ENCODE peak calls at places on chromosomes 12 and 14, in four cellular contexts. N is RWPE1; J is stimulated activated CD8-positive, alpha-beta memory T cell treated with anti-CD3 and anti-CD28 coated beads, Interleukin-4, amount 100 ng/mL, for 1 hour; E is kidney tubule cell. X is an unnamed sample.
A peak's percentile ranks its signal among the peaks of the same experiment; 100 is the strongest.

GRCh38 chr12:4379410-4379809 is at the start of gene FGF23:
- DNase-seq in N (peak; percentile 16), J (no peak), E (peak; percentile 12), X (no peak)

GRCh38 chr12:112837629-112838191 is 46.2 kb downstream of the RPH3A start:
- DNase-seq in N (peak; percentile 66), J (no peak), E (peak; percentile 88), X (no peak)

GRCh38 chr12:27309293-27309994 is 23.2 kb upstream of the BMAL2 start:
- DNase-seq in N (no peak), J (no peak), E (no peak), X (no peak)

GRCh38 chr12:12909228-12909994 is 18.0 kb downstream of the GPRC5A start:
- DNase-seq in N (no peak), J (no peak), E (no peak), X (peak; percentile 78)

GRCh38 chr12:80805106-80805505 is 88.4 kb downstream of the MYF5 start:
- DNase-seq in N (no peak), J (no peak), E (no peak), X (no peak)

GRCh38 chr12:116248930-116249329 is 28.6 kb downstream of the MED13L start:
- DNase-seq in N (no peak), J (no peak), E (no peak), X (no peak)

GRCh38 chr12:22856120-22856699 is 231.2 kb downstream of the ETNK1 start:
- DNase-seq in N (peak; percentile 13), J (no peak), E (peak; percentile 42), X (peak; percentile 55)

GRCh38 chr14:20386276-20386855 is 26.9 kb downstream of the TEP1 start:
- DNase-seq in N (no peak), J (no peak), E (no peak), X (no peak)

GRCh38 chr12:99959549-99960170 is 25.1 kb downstream of the ANKS1B start:
- DNase-seq in N (peak; percentile 53), J (no peak), E (peak; percentile 30), X (no peak)

GRCh38 chr12:48447755-48448154 is 24.6 kb upstream of the ANP32D start:
- DNase-seq in N (no peak), J (no peak), E (no peak), X (no peak)

GRCh38 chr12:26870491-26871419 is 37.8 kb upstream of the ITPR2 start:
- DNase-seq in N (no peak), J (no peak), E (peak; percentile 22), X (peak; percentile 76)

GRCh38 chr12:53174881-53175491 is 5.5 kb upstream of the ZNF740 start:
- DNase-seq in N (no peak), J (no peak), E (peak; percentile 57), X (no peak)

GRCh38 chr14:56471056-56471455 is 108.5 kb upstream of the TMEM260 start:
- DNase-seq in N (no peak), J (no peak), E (no peak), X (no peak)

GRCh38 chr14:105465209-105466031 is 9.2 kb upstream of the CRIP2 start:
- DNase-seq in N (peak; percentile 41), J (no peak), E (peak; percentile 64), X (peak; percentile 62)

GRCh38 chr12:29428630-29429029 is 47.7 kb upstream of the ERGIC2 start:
- DNase-seq in N (peak; percentile 69), J (no peak), E (peak; percentile 95), X (no peak)

GRCh38 chr12:51318846-51319570 is 5.0 kb downstream of the BIN2 start:
- DNase-seq in N (no peak), J (no peak), E (no peak), X (peak; percentile 41)

GRCh38 chr14:104250175-104250574 is 111.8 kb downstream of the KIF26A start:
- DNase-seq in N (no peak), J (no peak), E (no peak), X (no peak)

GRCh38 chr14:25406818-25407217 is 356.9 kb upstream of the STXBP6 start:
- DNase-seq in N (no peak), J (no peak), E (peak; percentile 38), X (no peak)

GRCh38 chr12:42756841-42757661 is 167.5 kb upstream of the PRICKLE1 start:
- DNase-seq in N (peak; percentile 67), J (no peak), E (peak; percentile 100), X (peak; percentile 82)

GRCh38 chr12:58833844-58834243 is 86.5 kb downstream of the LRIG3 start:
- DNase-seq in N (no peak), J (no peak), E (no peak), X (no peak)

GRCh38 chr14:50714452-50715073 is 46.5 kb upstream of the SAV1 start:
- DNase-seq in N (peak; percentile 36), J (no peak), E (peak; percentile 59), X (no peak)

GRCh38 chr12:16685107-16685506 is 79.1 kb upstream of the LMO3 start:
- DNase-seq in N (no peak), J (no peak), E (no peak), X (no peak)

GRCh38 chr14:22465201-22465835 is 123.7 kb downstream of the DAD1 start:
- DNase-seq in N (no peak), J (no peak), E (peak; percentile 59), X (no peak)

GRCh38 chr14:63388766-63389431 is 70.2 kb upstream of the GPHB5 start:
- DNase-seq in N (peak; percentile 14), J (peak; percentile 8), E (peak; percentile 64), X (peak; percentile 43)

GRCh38 chr12:62522984-62523383 is 56.4 kb downstream of the MON2 start:
- DNase-seq in N (no peak), J (no peak), E (peak; percentile 41), X (no peak)

GRCh38 chr12:103647267-103647666 is 60.2 kb downstream of the STAB2 start:
- DNase-seq in N (peak; percentile 32), J (no peak), E (peak; percentile 93), X (no peak)

GRCh38 chr14:95770777-95771176 is 56.9 kb upstream of the TCL1A start:
- DNase-seq in N (no peak), J (no peak), E (peak; percentile 14), X (no peak)

GRCh38 chr12:102483466-102483865 is 3.1 kb upstream of the IGF1 start:
- DNase-seq in N (no peak), J (no peak), E (no peak), X (no peak)

GRCh38 chr12:52975820-52976573 is 27.1 kb downstream of the KRT18 start:
- DNase-seq in N (no peak), J (no peak), E (peak; percentile 71), X (peak; percentile 72)

GRCh38 chr14:45177081-45177480 is 41.4 kb downstream of the FANCM start:
- DNase-seq in N (peak; percentile 90), J (no peak), E (no peak), X (peak; percentile 26)

GRCh38 chr12:50572760-50573159 is 68.0 kb downstream of the DIP2B start:
- DNase-seq in N (no peak), J (no peak), E (no peak), X (no peak)

GRCh38 chr12:111064154-111064553 is 143.8 kb upstream of the MYL2 start:
- DNase-seq in N (no peak), J (no peak), E (no peak), X (no peak)